ENCODE peak calls at places on chromosomes 2 and 18, in ten cellular contexts. B is choroid plexus epithelial cell; J is T-helper 17 cell; D is PC-3; P is ELR; Y is stimulated activated CD8-positive, alpha-beta memory T cell treated with anti-CD3 and anti-CD28 coated beads, Interleukin-4, amount 100 ng/mL, for 4 hours; C is ovary; T is CD8-positive, alpha-beta memory T cell; R is LoVo; L is T-helper 2 cell. X is an unnamed sample.

GRCh38 chr2:96831679-96832078 is 12.1 kb downstream of the ANKRD23 start:
- DNase-seq in B (no peak), J (no peak), D (no peak), P (peak), Y (no peak), C (no peak), T (no peak), R (no peak), L (no peak), X (peak)

GRCh38 chr2:69827796-69828540 is 1.5 kb upstream of the GMCL1 start:
- DNase-seq in B (peak), J (no peak), D (no peak), P (peak), Y (no peak), C (no peak), T (no peak), R (no peak), L (peak), X (no peak)

GRCh38 chr2:120749506-120750431 is 14.1 kb downstream of the GLI2 start:
- DNase-seq in B (no peak), J (no peak), D (no peak), P (peak), Y (no peak), C (no peak), T (no peak), R (no peak), L (no peak), X (no peak)

GRCh38 chr2:177161741-177162440 is 50.7 kb upstream of the HNRNPA3 start:
- DNase-seq in B (peak), J (no peak), D (peak), P (peak), Y (no peak), C (no peak), T (no peak), R (peak), L (peak), X (peak)

GRCh38 chr18:22585333-22585732 is 167.6 kb upstream of the CTAGE1 start:
- DNase-seq in B (peak), J (no peak), D (no peak), P (no peak), Y (no peak), C (no peak), T (no peak), R (no peak), L (no peak), X (no peak)

GRCh38 chr2:142323206-142323605 is 192.4 kb upstream of the LRP1B start:
- DNase-seq in B (no peak), J (no peak), D (peak), P (no peak), Y (no peak), C (no peak), T (no peak), R (peak), L (no peak), X (no peak)

GRCh38 chr2:56713161-56713676 is 529.4 kb downstream of the CCDC85A start:
- DNase-seq in B (peak), J (no peak), D (peak), P (peak), Y (no peak), C (no peak), T (no peak), R (no peak), L (no peak), X (peak)

GRCh38 chr2:240277073-240277806 is 136.8 kb upstream of the OTOS start:
- DNase-seq in B (peak), J (no peak), D (peak), P (no peak), Y (no peak), C (no peak), T (no peak), R (no peak), L (no peak), X (no peak)

GRCh38 chr2:237650455-237650850 is 23.1 kb downstream of the LRRFIP1 start:
- DNase-seq in B (no peak), J (no peak), D (peak), P (no peak), Y (no peak), C (no peak), T (no peak), R (no peak), L (no peak), X (no peak)

X was measured in NCI-H1417.